ENCODE peak calls at places on chromosomes 1 and 21, in six cellular contexts. One of them, this sample, is unnamed.

GRCh38 chr1:155080250-155081228 is 1.9 kb downstream of the EFNA3 start:
- DNase-seq in activated T-helper 1 cell treated with anti-CD3 and anti-CD28 coated beads, Interleukin-2, amount 50 U/mL, for 16 hours: no peak
- DNase-seq in stimulated activated naive CD8-positive, alpha-beta T cell treated with anti-CD3 and anti-CD28 coated beads, Interleukin-15, Interleukin-2, amounts not matched to agents 100 U/mL and 50 U/mL, for 24 hours: peak
- DNase-seq in stimulated activated CD4-positive, alpha-beta T cell treated with anti-CD3 and anti-CD28 coated beads, Interleukin-1b, Interleukin-23, amount 100 ng/mL, for 4 hours: no peak
- DNase-seq in AG08396: no peak
- DNase-seq in Kasumi-1: no peak
- DNase-seq in this sample: peak

GRCh38 chr1:112285808-112286207 is 110.2 kb upstream of the CTTNBP2NL start:
- DNase-seq in activated T-helper 1 cell treated with anti-CD3 and anti-CD28 coated beads, Interleukin-2, amount 50 U/mL, for 16 hours: no peak
- DNase-seq in Kasumi-1: no peak
- DNase-seq in AG08396: no peak
- DNase-seq in stimulated activated naive CD8-positive, alpha-beta T cell treated with anti-CD3 and anti-CD28 coated beads, Interleukin-15, Interleukin-2, amounts not matched to agents 100 U/mL and 50 U/mL, for 24 hours: no peak
- DNase-seq in stimulated activated CD4-positive, alpha-beta T cell treated with anti-CD3 and anti-CD28 coated beads, Interleukin-1b, Interleukin-23, amount 100 ng/mL, for 4 hours: no peak
- DNase-seq in this sample: no peak

GRCh38 chr21:30463713-30464112 is 16.5 kb downstream of the KRTAP19-1 start:
- DNase-seq in activated T-helper 1 cell treated with anti-CD3 and anti-CD28 coated beads, Interleukin-2, amount 50 U/mL, for 16 hours: no peak
- DNase-seq in stimulated activated naive CD8-positive, alpha-beta T cell treated with anti-CD3 and anti-CD28 coated beads, Interleukin-15, Interleukin-2, amounts not matched to agents 100 U/mL and 50 U/mL, for 24 hours: no peak
- DNase-seq in Kasumi-1: peak
- DNase-seq in stimulated activated CD4-positive, alpha-beta T cell treated with anti-CD3 and anti-CD28 coated beads, Interleukin-1b, Interleukin-23, amount 100 ng/mL, for 4 hours: no peak
- DNase-seq in AG08396: no peak
- DNase-seq in this sample: no peak

GRCh38 chr1:242747233-242747632 is 222.7 kb upstream of the PLD5 start:
- DNase-seq in stimulated activated naive CD8-positive, alpha-beta T cell treated with anti-CD3 and anti-CD28 coated beads, Interleukin-15, Interleukin-2, amounts not matched to agents 100 U/mL and 50 U/mL, for 24 hours: no peak
- DNase-seq in activated T-helper 1 cell treated with anti-CD3 and anti-CD28 coated beads, Interleukin-2, amount 50 U/mL, for 16 hours: no peak
- DNase-seq in AG08396: no peak
- DNase-seq in Kasumi-1: no peak
- DNase-seq in stimulated activated CD4-positive, alpha-beta T cell treated with anti-CD3 and anti-CD28 coated beads, Interleukin-1b, Interleukin-23, amount 100 ng/mL, for 4 hours: no peak
- DNase-seq in this sample: no peak

GRCh38 chr1:156747737-156748669 is 3.5 kb downstream of the HDGF start:
- DNase-seq in AG08396: no peak
- DNase-seq in stimulated activated CD4-positive, alpha-beta T cell treated with anti-CD3 and anti-CD28 coated beads, Interleukin-1b, Interleukin-23, amount 100 ng/mL, for 4 hours: no peak
- DNase-seq in Kasumi-1: no peak
- DNase-seq in stimulated activated naive CD8-positive, alpha-beta T cell treated with anti-CD3 and anti-CD28 coated beads, Interleukin-15, Interleukin-2, amounts not matched to agents 100 U/mL and 50 U/mL, for 24 hours: no peak
- DNase-seq in activated T-helper 1 cell treated with anti-CD3 and anti-CD28 coated beads, Interleukin-2, amount 50 U/mL, for 16 hours: no peak
- DNase-seq in this sample: no peak

GRCh38 chr1:59673575-59674467 is 140.9 kb upstream of the HOOK1 start:
- DNase-seq in Kasumi-1: peak
- DNase-seq in stimulated activated naive CD8-positive, alpha-beta T cell treated with anti-CD3 and anti-CD28 coated beads, Interleukin-15, Interleukin-2, amounts not matched to agents 100 U/mL and 50 U/mL, for 24 hours: no peak
- DNase-seq in activated T-helper 1 cell treated with anti-CD3 and anti-CD28 coated beads, Interleukin-2, amount 50 U/mL, for 16 hours: no peak
- DNase-seq in stimulated activated CD4-positive, alpha-beta T cell treated with anti-CD3 and anti-CD28 coated beads, Interleukin-1b, Interleukin-23, amount 100 ng/mL, for 4 hours: no peak
- DNase-seq in AG08396: no peak
- DNase-seq in this sample: no peak

GRCh38 chr1:9128520-9129371 is at the start of gene GPR157:
- DNase-seq in stimulated activated naive CD8-positive, alpha-beta T cell treated with anti-CD3 and anti-CD28 coated beads, Interleukin-15, Interleukin-2, amounts not matched to agents 100 U/mL and 50 U/mL, for 24 hours: peak
- DNase-seq in activated T-helper 1 cell treated with anti-CD3 and anti-CD28 coated beads, Interleukin-2, amount 50 U/mL, for 16 hours: peak
- DNase-seq in Kasumi-1: peak
- DNase-seq in stimulated activated CD4-positive, alpha-beta T cell treated with anti-CD3 and anti-CD28 coated beads, Interleukin-1b, Interleukin-23, amount 100 ng/mL, for 4 hours: peak
- DNase-seq in AG08396: peak
- DNase-seq in this sample: peak

GRCh38 chr1:158037876-158038359 is 44.5 kb downstream of the KIRREL1 start:
- DNase-seq in stimulated activated naive CD8-positive, alpha-beta T cell treated with anti-CD3 and anti-CD28 coated beads, Interleukin-15, Interleukin-2, amounts not matched to agents 100 U/mL and 50 U/mL, for 24 hours: no peak
- DNase-seq in activated T-helper 1 cell treated with anti-CD3 and anti-CD28 coated beads, Interleukin-2, amount 50 U/mL, for 16 hours: no peak
- DNase-seq in stimulated activated CD4-positive, alpha-beta T cell treated with anti-CD3 and anti-CD28 coated beads, Interleukin-1b, Interleukin-23, amount 100 ng/mL, for 4 hours: no peak
- DNase-seq in Kasumi-1: no peak
- DNase-seq in AG08396: no peak
- DNase-seq in this sample: no peak

GRCh38 chr1:230831706-230832105 is 36.6 kb downstream of the C1orf198 start:
- DNase-seq in activated T-helper 1 cell treated with anti-CD3 and anti-CD28 coated beads, Interleukin-2, amount 50 U/mL, for 16 hours: no peak
- DNase-seq in Kasumi-1: no peak
- DNase-seq in stimulated activated naive CD8-positive, alpha-beta T cell treated with anti-CD3 and anti-CD28 coated beads, Interleukin-15, Interleukin-2, amounts not matched to agents 100 U/mL and 50 U/mL, for 24 hours: no peak
- DNase-seq in stimulated activated CD4-positive, alpha-beta T cell treated with anti-CD3 and anti-CD28 coated beads, Interleukin-1b, Interleukin-23, amount 100 ng/mL, for 4 hours: no peak
- DNase-seq in AG08396: no peak
- DNase-seq in this sample: no peak

GRCh38 chr1:230308821-230309220 is 117.3 kb downstream of the PGBD5 start:
- DNase-seq in activated T-helper 1 cell treated with anti-CD3 and anti-CD28 coated beads, Interleukin-2, amount 50 U/mL, for 16 hours: no peak
- DNase-seq in AG08396: no peak
- DNase-seq in Kasumi-1: no peak
- DNase-seq in stimulated activated CD4-positive, alpha-beta T cell treated with anti-CD3 and anti-CD28 coated beads, Interleukin-1b, Interleukin-23, amount 100 ng/mL, for 4 hours: no peak
- DNase-seq in stimulated activated naive CD8-positive, alpha-beta T cell treated with anti-CD3 and anti-CD28 coated beads, Interleukin-15, Interleukin-2, amounts not matched to agents 100 U/mL and 50 U/mL, for 24 hours: no peak
- DNase-seq in this sample: no peak

GRCh38 chr1:222546548-222547259 is 1.2 kb downstream of the HHIPL2 start:
- DNase-seq in activated T-helper 1 cell treated with anti-CD3 and anti-CD28 coated beads, Interleukin-2, amount 50 U/mL, for 16 hours: no peak
- DNase-seq in Kasumi-1: no peak
- DNase-seq in AG08396: peak
- DNase-seq in stimulated activated CD4-positive, alpha-beta T cell treated with anti-CD3 and anti-CD28 coated beads, Interleukin-1b, Interleukin-23, amount 100 ng/mL, for 4 hours: no peak
- DNase-seq in stimulated activated naive CD8-positive, alpha-beta T cell treated with anti-CD3 and anti-CD28 coated beads, Interleukin-15, Interleukin-2, amounts not matched to agents 100 U/mL and 50 U/mL, for 24 hours: no peak
- DNase-seq in this sample: no peak

GRCh38 chr1:235304549-235305451 is 23.2 kb downstream of the ARID4B start:
- DNase-seq in activated T-helper 1 cell treated with anti-CD3 and anti-CD28 coated beads, Interleukin-2, amount 50 U/mL, for 16 hours: no peak
- DNase-seq in stimulated activated CD4-positive, alpha-beta T cell treated with anti-CD3 and anti-CD28 coated beads, Interleukin-1b, Interleukin-23, amount 100 ng/mL, for 4 hours: no peak
- DNase-seq in Kasumi-1: peak
- DNase-seq in AG08396: no peak
- DNase-seq in stimulated activated naive CD8-positive, alpha-beta T cell treated with anti-CD3 and anti-CD28 coated beads, Interleukin-15, Interleukin-2, amounts not matched to agents 100 U/mL and 50 U/mL, for 24 hours: no peak
- DNase-seq in this sample: no peak

GRCh38 chr1:11794446-11795237 is 11.1 kb downstream of the MTHFR start:
- DNase-seq in Kasumi-1: no peak
- DNase-seq in stimulated activated naive CD8-positive, alpha-beta T cell treated with anti-CD3 and anti-CD28 coated beads, Interleukin-15, Interleukin-2, amounts not matched to agents 100 U/mL and 50 U/mL, for 24 hours: no peak
- DNase-seq in stimulated activated CD4-positive, alpha-beta T cell treated with anti-CD3 and anti-CD28 coated beads, Interleukin-1b, Interleukin-23, amount 100 ng/mL, for 4 hours: no peak
- DNase-seq in AG08396: no peak
- DNase-seq in activated T-helper 1 cell treated with anti-CD3 and anti-CD28 coated beads, Interleukin-2, amount 50 U/mL, for 16 hours: no peak
- DNase-seq in this sample: no peak

GRCh38 chr21:35922618-35923017 is 137.7 kb downstream of the SETD4 start:
- DNase-seq in activated T-helper 1 cell treated with anti-CD3 and anti-CD28 coated beads, Interleukin-2, amount 50 U/mL, for 16 hours: no peak
- DNase-seq in stimulated activated naive CD8-positive, alpha-beta T cell treated with anti-CD3 and anti-CD28 coated beads, Interleukin-15, Interleukin-2, amounts not matched to agents 100 U/mL and 50 U/mL, for 24 hours: no peak
- DNase-seq in Kasumi-1: no peak
- DNase-seq in AG08396: peak
- DNase-seq in stimulated activated CD4-positive, alpha-beta T cell treated with anti-CD3 and anti-CD28 coated beads, Interleukin-1b, Interleukin-23, amount 100 ng/mL, for 4 hours: no peak
- DNase-seq in this sample: no peak

GRCh38 chr1:7752512-7753417 is 18.3 kb upstream of the VAMP3 start:
- DNase-seq in AG08396: peak
- DNase-seq in stimulated activated CD4-positive, alpha-beta T cell treated with anti-CD3 and anti-CD28 coated beads, Interleukin-1b, Interleukin-23, amount 100 ng/mL, for 4 hours: peak
- DNase-seq in stimulated activated naive CD8-positive, alpha-beta T cell treated with anti-CD3 and anti-CD28 coated beads, Interleukin-15, Interleukin-2, amounts not matched to agents 100 U/mL and 50 U/mL, for 24 hours: peak
- DNase-seq in activated T-helper 1 cell treated with anti-CD3 and anti-CD28 coated beads, Interleukin-2, amount 50 U/mL, for 16 hours: no peak
- DNase-seq in Kasumi-1: peak
- DNase-seq in this sample: no peak